ENCODE peak calls at places on chromosome 15, in four cellular contexts. O is stomach, R is sigmoid colon, I is upper lobe of left lung. X is an unnamed sample.

GRCh38 chr15:84669726-84670125 is 11.7 kb upstream of the NMB start:
- DNase-seq in O (no peak), R (no peak), I (no peak), X (no peak)

GRCh38 chr15:75921732-75922703 is 18.3 kb downstream of the FBXO22 start:
- DNase-seq in O (peak), R (no peak), I (peak), X (peak)

GRCh38 chr15:85542895-85543331 is 162.5 kb downstream of the AKAP13 start:
- DNase-seq in O (no peak), R (no peak), I (no peak), X (no peak)

GRCh38 chr15:101092867-101093202 is 159.0 kb downstream of the CHSY1 start:
- DNase-seq in O (no peak), R (no peak), I (no peak), X (no peak)

GRCh38 chr15:70471517-70471916 is 291.8 kb downstream of the UACA start:
- DNase-seq in O (no peak), R (no peak), I (no peak), X (no peak)

GRCh38 chr15:88580532-88580931 is 34.1 kb upstream of the DET1 start:
- DNase-seq in O (no peak), R (no peak), I (no peak), X (no peak)

GRCh38 chr15:64464271-64465005 is 4.1 kb downstream of the ZNF609 start:
- DNase-seq in O (no peak), R (no peak), I (peak), X (no peak)

GRCh38 chr15:51255533-51255932 is 82.9 kb downstream of the CYP19A1 start:
- DNase-seq in O (no peak), R (no peak), I (no peak), X (no peak)

GRCh38 chr15:47496343-47497185 is 220.7 kb upstream of the SEMA6D start:
- DNase-seq in O (no peak), R (no peak), I (no peak), X (no peak)

GRCh38 chr15:88605507-88606436 is 15.4 kb upstream of the AEN start:
- DNase-seq in O (peak), R (no peak), I (no peak), X (no peak)

GRCh38 chr15:38660726-38661125 is 96.1 kb upstream of the RASGRP1 start:
- DNase-seq in O (no peak), R (no peak), I (no peak), X (no peak)

GRCh38 chr15:34682673-34683072 is 72.1 kb downstream of the GJD2 start:
- DNase-seq in O (no peak), R (no peak), I (no peak), X (no peak)

GRCh38 chr15:97718509-97718908 is 242.0 kb upstream of the ARRDC4 start:
- DNase-seq in O (no peak), R (no peak), I (no peak), X (no peak)

GRCh38 chr15:49439678-49440375 is 16.8 kb downstream of the FGF7 start:
- DNase-seq in O (no peak), R (no peak), I (no peak), X (no peak)

GRCh38 chr15:63843901-63844317 is 10.2 kb upstream of the HERC1 start:
- DNase-seq in O (no peak), R (no peak), I (no peak), X (no peak)

GRCh38 chr15:28935316-28935715 is 49.5 kb downstream of the APBA2 start:
- DNase-seq in O (no peak), R (peak), I (no peak), X (no peak)

GRCh38 chr15:61849446-61849845 is 210.8 kb downstream of the VPS13C start:
- DNase-seq in O (no peak), R (no peak), I (no peak), X (no peak)

GRCh38 chr15:88535607-88536313 is 10.7 kb downstream of the DET1 start:
- DNase-seq in O (no peak), R (no peak), I (no peak), X (no peak)

GRCh38 chr15:89999676-90000174 is 1.4 kb upstream of the ZNF710 start:
- DNase-seq in O (no peak), R (peak), I (peak), X (peak)
- H3K4me3 ChIP-seq in O (peak), R (peak), I (peak), X (peak)

DNA sequence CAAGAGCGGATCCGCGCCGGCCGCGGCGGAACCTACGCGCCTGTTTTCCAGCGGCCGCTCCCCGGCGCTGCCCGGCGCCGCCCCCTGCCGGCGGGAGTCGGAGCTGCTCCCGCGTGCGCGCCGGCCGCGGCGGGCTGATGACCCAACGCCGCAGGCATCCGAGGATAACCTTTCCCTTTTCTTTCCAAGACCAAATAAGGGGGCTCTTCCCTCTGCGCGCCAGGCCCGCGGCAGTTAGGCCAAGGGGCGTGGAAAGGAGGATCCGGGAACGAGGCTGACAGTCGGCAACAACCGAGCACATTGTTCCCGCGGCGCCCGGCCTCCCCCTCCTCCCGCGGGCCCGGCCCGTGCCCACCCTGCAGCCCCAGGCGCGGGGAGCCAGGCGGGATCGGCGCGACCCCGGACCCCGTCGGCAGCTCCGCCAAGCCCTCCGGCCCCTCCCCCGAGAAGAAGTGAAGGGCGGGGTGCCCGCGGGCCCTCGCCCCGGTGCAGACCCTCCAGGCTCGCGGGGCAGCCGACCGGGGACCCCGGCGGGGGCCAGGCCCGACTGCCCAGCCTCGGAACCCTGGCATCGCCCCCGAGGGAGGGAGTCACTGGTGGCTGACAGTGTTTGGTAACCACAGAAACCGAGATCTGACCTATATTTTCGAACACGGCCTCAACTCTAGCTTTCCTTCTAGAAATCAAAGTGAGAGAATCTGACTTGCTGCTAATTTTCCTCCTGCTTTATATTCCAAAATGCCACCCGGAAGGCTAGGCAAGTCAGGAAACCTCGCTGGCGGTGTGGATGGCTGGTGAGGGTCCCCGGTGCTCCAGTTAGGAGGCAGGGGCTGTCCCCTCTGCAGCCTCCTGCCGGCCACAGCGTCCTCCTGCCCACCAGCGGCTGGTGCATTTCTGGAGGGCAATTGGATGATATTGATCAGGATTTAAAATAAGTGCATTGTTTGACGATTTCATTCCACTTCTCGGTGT is 45.6 kb upstream of the SYNM start:
- DNase-seq in O (peak), R (peak), I (peak), X (peak)
- TF ChIP-seq POLR2AphosphoS5 in O (peak), R (peak), I (peak), X (peak)

DNA sequence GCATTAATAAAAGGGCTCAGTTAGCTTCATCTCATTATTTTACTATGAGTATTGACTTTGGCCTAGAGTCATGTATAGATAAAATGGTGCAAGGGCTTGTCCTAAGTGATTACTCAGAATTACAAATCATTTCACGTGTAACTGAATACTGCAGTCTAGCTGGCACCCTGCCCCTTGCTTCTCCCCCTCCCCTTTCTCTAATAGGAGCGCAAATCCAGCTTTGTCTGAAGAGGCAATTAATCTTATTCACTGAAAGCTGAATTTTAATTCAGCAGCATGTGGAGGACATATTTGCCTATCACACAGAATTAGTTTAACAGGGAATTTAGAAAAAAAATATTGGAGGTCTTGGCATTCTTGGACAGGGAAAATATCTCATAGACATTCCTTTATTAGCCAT is 412.1 kb upstream of the DPH6 start:
- DNase-seq in O (no peak), R (no peak), I (no peak), X (no peak)
- TF ChIP-seq EP300 in O (no peak), R (no peak), I (no peak), X (no peak)

DNA sequence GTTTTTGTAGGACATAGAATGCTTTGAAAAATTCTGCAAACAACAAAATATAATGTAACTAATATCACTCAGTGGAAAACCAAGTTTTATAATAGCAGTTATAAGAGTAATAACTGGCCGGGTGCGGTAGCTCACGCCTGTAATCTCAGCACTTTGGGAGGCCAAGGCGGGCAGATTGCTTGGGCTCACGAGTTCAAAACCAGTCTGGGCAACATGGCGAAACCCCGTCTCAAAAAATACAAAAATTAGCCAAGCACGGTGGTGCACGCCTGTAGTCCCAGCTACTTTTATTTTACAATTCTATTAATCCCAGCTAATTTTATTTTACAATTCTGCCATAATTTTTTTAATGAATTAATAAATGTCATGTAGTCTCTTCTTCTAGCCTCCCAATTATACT is 2.3 kb downstream of the DENND4A start:
- DNase-seq in O (no peak), R (no peak), I (no peak), X (no peak)
- H3K4me3 ChIP-seq in O (no peak), R (no peak), I (no peak), X (no peak)

GRCh38 chr15:90883526-90883931 is 775 bp upstream of the FES start:
- DNase-seq in O (no peak), R (no peak), I (no peak), X (no peak)

GRCh38 chr15:90882781-90883525 is 1.4 kb upstream of the FES start:
- DNase-seq in O (no peak), R (no peak), I (no peak), X (no peak)

GRCh38 chr15:90880381-90881145 is 3.7 kb upstream of the FES start:
- DNase-seq in O (no peak), R (no peak), I (no peak), X (no peak)

GRCh38 chr15:90881181-90881977 is 2.9 kb upstream of the FES start:
- DNase-seq in O (no peak), R (no peak), I (no peak), X (no peak)

DNA sequence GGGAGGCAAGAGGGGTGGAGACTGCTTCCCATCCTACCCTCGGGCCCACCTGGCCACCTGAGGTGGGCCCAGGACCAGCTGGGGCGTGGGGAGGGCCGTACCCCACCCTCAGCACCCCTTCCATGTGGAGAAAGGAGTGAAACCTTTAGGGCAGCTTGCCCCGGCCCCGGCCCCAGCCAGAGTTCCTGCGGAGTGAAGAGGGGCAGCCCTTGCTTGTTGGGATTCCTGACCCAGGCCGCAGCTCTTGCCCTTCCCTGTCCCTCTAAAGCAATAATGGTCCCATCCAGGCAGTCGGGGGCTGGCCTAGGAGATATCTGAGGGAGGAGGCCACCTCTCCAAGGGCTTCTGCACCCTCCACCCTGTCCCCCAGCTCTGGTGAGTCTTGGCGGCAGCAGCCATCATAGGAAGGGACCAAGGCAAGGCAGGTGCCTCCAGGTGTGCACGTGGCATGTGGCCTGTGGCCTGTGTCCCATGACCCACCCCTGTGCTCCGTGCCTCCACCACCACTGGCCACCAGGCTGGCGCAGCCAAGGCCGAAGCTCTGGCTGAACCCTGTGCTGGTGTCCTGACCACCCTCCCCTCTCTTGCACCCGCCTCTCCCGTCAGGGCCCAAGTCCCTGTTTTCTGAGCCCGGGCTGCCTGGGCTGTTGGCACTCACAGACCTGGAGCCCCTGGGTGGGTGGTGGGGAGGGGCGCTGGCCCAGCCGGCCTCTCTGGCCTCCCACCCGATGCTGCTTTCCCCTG is 2.2 kb upstream of the FES start:
- DNase-seq in O (no peak), R (no peak), I (no peak), X (no peak)
- TF ChIP-seq POLR2AphosphoS5 in O (no peak), R (no peak), I (no peak), X (peak)

DNA sequence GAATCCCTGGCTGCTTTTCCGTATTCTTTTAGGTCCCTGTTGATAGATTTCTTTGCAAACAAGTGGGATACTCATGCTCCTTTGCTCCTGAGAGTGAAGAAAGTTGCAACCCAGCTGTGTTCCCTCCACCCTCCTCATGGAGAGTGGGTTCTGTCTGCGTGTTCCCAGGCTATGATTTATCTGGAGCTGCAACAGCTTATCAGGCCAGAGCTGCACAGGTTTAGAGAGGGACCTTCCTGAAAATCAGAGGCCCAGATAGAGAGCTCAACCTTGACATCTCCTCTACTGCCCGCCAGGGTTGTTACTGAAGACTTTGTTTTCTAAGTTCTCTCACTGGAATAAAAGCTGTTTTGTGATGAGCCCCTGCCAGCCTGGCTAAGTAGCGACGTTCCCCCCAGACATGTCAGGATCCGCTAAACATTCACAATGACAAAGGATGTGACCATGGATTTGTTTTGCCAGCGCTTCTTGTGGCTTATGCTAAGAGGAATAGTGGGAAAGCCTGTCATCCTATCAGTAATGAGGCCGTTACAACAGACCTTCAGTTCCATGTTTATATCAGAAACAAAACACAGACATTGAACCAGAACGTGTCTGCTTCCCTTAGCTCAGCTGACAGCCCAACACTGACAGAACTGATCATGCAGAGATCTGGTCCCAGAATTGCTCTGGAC is 58.5 kb upstream of the MYZAP start:
- DNase-seq in O (no peak), R (no peak), I (no peak), X (no peak)
- TF ChIP-seq EP300 in O (no peak), R (no peak), I (no peak), X (no peak)

DNA sequence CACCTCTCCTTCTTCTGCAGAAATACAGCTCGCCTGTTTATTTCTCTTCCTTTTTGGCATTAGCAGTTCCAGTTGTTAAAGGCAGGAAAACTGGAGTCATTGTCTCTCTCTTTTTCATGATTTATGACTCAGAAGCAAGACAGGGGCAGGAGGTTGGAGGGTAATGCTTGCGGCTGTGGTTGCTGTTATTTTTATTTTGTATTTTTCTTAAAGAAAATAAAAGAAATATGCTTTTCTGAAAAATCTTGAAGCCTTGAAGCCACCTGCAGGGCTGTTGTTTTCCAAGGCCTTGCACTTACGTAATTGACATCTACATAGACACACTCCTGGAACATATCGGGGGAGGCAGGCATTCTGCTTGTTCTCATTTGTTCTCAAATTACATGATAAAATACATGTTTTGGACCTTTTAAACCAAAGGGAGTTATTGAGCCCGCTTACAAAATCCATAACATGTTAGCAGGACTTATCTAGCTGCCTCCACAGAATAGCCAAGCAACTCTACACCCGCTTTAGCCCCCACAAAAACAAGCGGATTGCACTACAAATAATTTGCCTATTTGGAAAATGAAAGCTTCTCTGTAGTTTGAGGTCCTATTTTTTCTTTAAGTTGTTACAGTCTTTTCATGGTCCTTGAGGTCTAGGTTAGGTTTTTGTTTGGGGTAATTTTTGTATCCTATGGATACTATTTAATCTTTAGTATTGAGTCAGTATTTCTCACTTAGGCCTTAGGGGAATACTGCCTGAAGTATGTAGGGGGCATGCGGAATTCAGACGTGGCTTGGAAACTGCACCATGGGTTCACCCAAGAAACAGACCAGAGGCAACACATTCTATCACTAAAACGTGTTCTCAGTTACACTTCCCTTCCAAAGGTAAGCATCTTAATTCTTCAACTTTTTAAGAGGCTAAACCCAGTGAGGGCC is 1004.5 kb upstream of the NR2F2 start:
- DNase-seq in O (no peak), R (no peak), I (no peak), X (no peak)
- H3K4me3 ChIP-seq in O (peak), R (peak), I (peak), X (no peak)

DNA sequence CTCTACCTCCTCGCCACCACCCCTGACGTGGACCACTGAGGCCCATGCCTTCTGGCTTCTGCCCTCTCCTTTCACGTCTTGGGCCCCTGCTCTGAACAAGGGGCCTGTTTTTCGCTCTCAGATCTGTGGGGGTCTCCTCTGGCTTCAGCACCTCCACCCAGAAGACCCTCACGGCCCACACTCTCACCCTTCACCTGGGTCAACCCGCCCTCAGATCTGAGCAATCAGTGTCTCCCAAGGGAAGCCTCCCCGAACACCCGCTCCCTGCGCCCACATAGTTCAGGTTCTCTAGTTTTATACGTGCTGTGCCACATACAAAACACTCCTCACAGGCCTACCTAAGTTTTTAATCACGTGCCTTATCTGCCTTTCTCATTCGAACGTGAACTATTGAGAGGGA is 48.2 kb upstream of the SMAD6 start:
- DNase-seq in O (no peak), R (no peak), I (no peak), X (no peak)
- TF ChIP-seq POLR2AphosphoS5 in O (no peak), R (no peak), I (no peak), X (no peak)

DNA sequence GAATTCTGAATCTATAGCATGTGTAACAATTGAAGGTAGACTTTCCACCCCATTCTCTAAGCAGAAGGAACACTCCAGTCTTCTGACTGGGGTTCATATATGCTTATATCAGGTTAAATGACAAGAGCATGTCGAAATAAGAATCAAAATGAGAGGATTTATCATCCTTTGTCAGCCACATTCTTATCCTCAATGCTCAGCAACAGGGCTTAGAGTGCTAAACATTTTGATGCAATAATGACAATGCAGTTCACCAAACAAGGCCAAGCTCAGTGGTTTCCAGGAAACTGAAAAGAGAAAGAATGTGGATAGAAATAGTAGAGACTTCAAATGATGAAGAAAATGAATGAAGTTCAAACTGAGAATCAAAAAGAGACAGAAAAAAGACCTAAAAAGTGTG is 78.0 kb downstream of the FSIP1 start:
- DNase-seq in O (no peak), R (no peak), I (no peak), X (no peak)
- TF ChIP-seq EP300 in O (no peak), R (no peak), I (no peak), X (no peak)

X was measured in transverse colon.